ENCODE peak calls at places on chromosomes 2 and 18, in seven cellular contexts. N is AG09309, L is foreskin fibroblast, H is H1, O is GM12865, I is PC-9, J is cardiac fibroblast. Z is an unnamed sample.

GRCh38 chr2:226756131-226756530 is 43.5 kb downstream of the IRS1 start:
- DNase-seq in J (peak), N (no peak), I (peak), L (peak), H (no peak), O (no peak), Z (no peak)

GRCh38 chr2:75065402-75066008 is 107.1 kb downstream of the POLE4 start:
- DNase-seq in O (peak), N (no peak), L (no peak), J (peak), H (no peak), I (no peak), Z (no peak)

GRCh38 chr2:111116843-111117665 is 3.7 kb upstream of the BCL2L11 start:
- DNase-seq in N (peak), L (peak), O (peak), H (peak), I (no peak), J (peak), Z (peak)

GRCh38 chr18:54672846-54673475 is 81.9 kb downstream of the DYNAP start:
- DNase-seq in H (no peak), O (no peak), L (peak), I (peak), N (no peak), J (peak), Z (no peak)

GRCh38 chr2:119222863-119223520 is 642 bp upstream of the STEAP3 start:
- DNase-seq in N (no peak), I (no peak), L (no peak), J (no peak), H (no peak), O (no peak), Z (no peak)

GRCh38 chr2:224042191-224042696 is 3.2 kb upstream of the SERPINE2 start:
- DNase-seq in L (no peak), N (no peak), O (no peak), J (peak), I (no peak), H (no peak), Z (no peak)

GRCh38 chr2:199379251-199379650 is 78.5 kb downstream of the SATB2 start:
- DNase-seq in J (peak), H (no peak), L (peak), O (no peak), N (no peak), I (no peak), Z (no peak)

GRCh38 chr2:181536730-181537129 is 79.5 kb downstream of the ITGA4 start:
- DNase-seq in H (no peak), L (no peak), N (no peak), O (no peak), I (no peak), J (no peak), Z (no peak)

GRCh38 chr2:233460726-233461431 is 105.7 kb downstream of the USP40 start:
- DNase-seq in J (no peak), L (no peak), N (no peak), I (peak), O (no peak), H (no peak), Z (no peak)

GRCh38 chr2:11588228-11589110 is 54.6 kb downstream of the GREB1 start:
- DNase-seq in H (no peak), O (no peak), I (no peak), N (no peak), J (no peak), L (no peak), Z (no peak)

GRCh38 chr2:28639092-28639691 is 112.4 kb upstream of the PPP1CB start:
- DNase-seq in N (no peak), O (no peak), L (no peak), J (no peak), I (no peak), H (no peak), Z (no peak)

GRCh38 chr2:54404270-54404669 is 51.9 kb upstream of the SPTBN1 start:
- DNase-seq in I (no peak), J (peak), O (no peak), L (peak), N (peak), H (no peak), Z (no peak)

GRCh38 chr2:54403512-54404238 is 52.5 kb upstream of the SPTBN1 start:
- DNase-seq in N (no peak), I (no peak), O (no peak), J (no peak), L (no peak), H (no peak), Z (no peak)

GRCh38 chr2:54402350-54402749 is 53.8 kb upstream of the SPTBN1 start:
- DNase-seq in N (no peak), J (peak), O (no peak), I (no peak), H (no peak), L (peak), Z (no peak)

GRCh38 chr2:54406031-54406430 is 50.1 kb upstream of the SPTBN1 start:
- DNase-seq in N (no peak), O (no peak), J (no peak), L (no peak), H (no peak), I (no peak), Z (no peak)

DNA sequence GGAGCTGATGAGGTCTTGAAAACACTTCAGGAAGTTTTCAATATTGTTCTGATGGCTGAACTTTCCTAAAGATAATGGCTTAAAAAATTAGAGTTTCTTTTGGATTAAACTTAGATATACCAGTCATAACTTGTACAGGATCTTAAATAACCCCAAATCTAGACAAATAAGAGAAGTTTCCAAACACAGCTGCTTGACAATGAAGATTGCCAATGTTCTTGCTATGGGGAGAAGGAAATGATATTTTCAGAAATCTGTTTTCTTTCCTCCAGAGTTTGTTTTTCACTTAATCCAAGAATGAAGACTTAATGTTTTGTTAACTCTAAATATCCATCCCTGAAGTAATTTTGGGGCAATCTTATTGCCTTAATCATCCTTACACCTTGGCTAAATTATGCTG is 54.5 kb upstream of the SPTBN1 start:
- DNase-seq in J (no peak), I (no peak), H (no peak), N (no peak), O (no peak), L (no peak), Z (no peak)
- TF ChIP-seq CTCF in J (no peak), I (no peak), H (no peak), N (no peak), O (no peak), L (no peak), Z (no peak)

GRCh38 chr2:27175330-27175729 is 26.5 kb downstream of the TCF23 start:
- DNase-seq in J (no peak), N (no peak), H (no peak), I (no peak), O (no peak), L (no peak), Z (no peak)

GRCh38 chr2:27174638-27175037 is 25.8 kb downstream of the TCF23 start:
- DNase-seq in O (peak), L (no peak), N (no peak), I (no peak), H (no peak), J (no peak), Z (no peak)

GRCh38 chr2:27170569-27171337 is 21.9 kb downstream of the TCF23 start:
- DNase-seq in J (no peak), H (no peak), L (no peak), I (no peak), N (no peak), O (no peak), Z (no peak)

GRCh38 chr2:27171351-27171848 is 22.6 kb downstream of the TCF23 start:
- DNase-seq in J (no peak), O (no peak), I (no peak), L (no peak), N (no peak), H (no peak), Z (no peak)
- TF ChIP-seq CTCF in J (no peak), O (no peak), I (no peak), L (no peak), N (no peak), H (no peak), Z (no peak)

GRCh38 chr18:35389095-35389618 is 12.0 kb upstream of the ZNF396 start:
- DNase-seq in H (no peak), I (no peak), N (peak), O (no peak), L (peak), J (peak), Z (no peak)

GRCh38 chr18:35390956-35391695 is 14.0 kb upstream of the ZNF396 start:
- DNase-seq in J (no peak), I (no peak), L (no peak), N (no peak), O (no peak), H (no peak), Z (no peak)

GRCh38 chr18:35387367-35387685 is 10.2 kb upstream of the ZNF396 start:
- DNase-seq in O (no peak), H (no peak), J (peak), L (peak), N (no peak), I (no peak), Z (no peak)

GRCh38 chr18:35383136-35383535 is 6.0 kb upstream of the ZNF396 start:
- DNase-seq in I (no peak), L (no peak), J (no peak), H (no peak), O (no peak), N (no peak), Z (no peak)

GRCh38 chr18:35386600-35387366 is 9.6 kb upstream of the ZNF396 start:
- DNase-seq in I (peak), N (peak), J (peak), H (peak), L (peak), O (peak), Z (peak)
- TF ChIP-seq CTCF in I (peak), N (peak), J (peak), H (peak), L (peak), O (peak), Z (peak)

DNA sequence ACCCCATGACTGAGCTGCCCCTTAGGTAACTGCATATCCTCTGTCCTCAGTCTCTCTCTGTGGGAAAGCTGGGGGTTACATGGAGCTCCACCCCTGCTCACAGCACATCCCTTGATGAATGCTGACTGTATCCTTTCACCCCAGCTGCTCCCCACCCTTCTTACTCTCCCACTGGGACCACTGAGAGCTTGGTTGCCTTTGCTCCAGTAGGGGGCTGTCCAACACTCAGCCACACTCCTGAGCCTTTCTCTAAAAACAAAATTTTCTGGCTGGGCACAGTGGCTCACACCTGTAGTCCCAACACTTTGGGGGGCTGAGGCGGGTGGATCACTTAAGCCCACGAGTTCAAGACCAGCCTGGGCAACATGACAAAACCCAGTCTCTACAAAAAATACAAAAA is 89.2 kb upstream of the MSH2 start:
- DNase-seq in I (no peak), H (no peak), N (no peak), O (no peak), L (no peak), J (no peak), Z (no peak)
- TF ChIP-seq CTCF in I (no peak), H (peak), N (no peak), O (no peak), L (no peak), J (no peak), Z (peak)

DNA sequence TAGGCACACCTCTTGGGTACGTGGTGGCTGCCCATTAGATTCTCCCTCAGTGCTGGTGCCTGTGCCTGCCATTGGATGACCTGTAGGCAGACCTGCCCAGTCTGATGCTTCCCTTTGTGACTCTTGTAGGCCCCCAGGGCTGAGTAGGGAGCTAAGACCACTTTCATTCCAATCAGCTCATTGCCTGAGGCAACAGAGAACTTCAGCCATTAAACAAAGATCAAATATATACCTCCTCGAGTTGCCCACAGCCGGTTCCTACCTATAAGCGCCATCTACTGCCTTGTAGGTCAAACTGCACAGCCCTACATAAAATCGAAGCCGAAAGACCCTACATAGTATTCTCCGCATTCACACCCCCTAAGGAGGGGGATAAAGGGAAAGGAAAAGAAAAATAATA is 184.6 kb downstream of the ETAA1 start:
- DNase-seq in N (no peak), J (no peak), H (no peak), O (peak), I (no peak), L (no peak), Z (no peak)
- TF ChIP-seq CTCF in N (no peak), J (peak), H (peak), O (peak), I (peak), L (peak), Z (peak)

DNA sequence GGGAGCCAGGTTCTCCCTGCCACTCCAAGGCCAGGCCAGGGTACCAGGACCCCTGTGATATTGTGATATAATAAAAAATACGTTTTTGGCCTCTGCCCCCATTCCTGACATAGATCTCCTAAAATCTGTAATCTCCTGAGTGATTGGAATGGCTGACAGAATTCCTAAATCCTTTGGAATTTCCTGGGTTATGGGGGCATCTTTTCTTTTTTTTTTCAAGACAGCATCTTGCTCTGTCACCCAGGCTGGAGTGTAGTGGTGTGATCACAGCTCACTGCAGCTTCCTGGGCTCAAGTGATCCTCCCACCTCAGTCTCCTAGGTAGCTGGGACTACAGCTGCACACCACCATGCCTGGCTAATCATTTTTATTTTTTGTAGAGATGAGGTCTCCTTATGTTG is 26.2 kb upstream of the TUBB6 start:
- DNase-seq in J (peak), I (no peak), H (no peak), L (no peak), O (no peak), N (no peak), Z (no peak)
- TF ChIP-seq CTCF in J (no peak), I (no peak), H (no peak), L (no peak), O (no peak), N (no peak), Z (no peak)

GRCh38 chr2:27431395-27431794 is 3.0 kb downstream of the NRBP1 start:
- DNase-seq in I (no peak), N (no peak), L (peak), H (no peak), J (peak), O (no peak), Z (no peak)

GRCh38 chr2:27428978-27429541 is 629 bp downstream of the NRBP1 start:
- DNase-seq in J (peak), I (peak), H (no peak), N (no peak), O (peak), L (peak), Z (peak)

GRCh38 chr2:27422958-27423357 is 5.5 kb upstream of the NRBP1 start:
- DNase-seq in O (no peak), L (no peak), I (no peak), J (no peak), H (no peak), N (no peak), Z (no peak)

GRCh38 chr2:27427863-27428212 is 593 bp upstream of the NRBP1 start:
- DNase-seq in L (no peak), O (no peak), N (no peak), J (no peak), H (no peak), I (no peak), Z (no peak)

DNA sequence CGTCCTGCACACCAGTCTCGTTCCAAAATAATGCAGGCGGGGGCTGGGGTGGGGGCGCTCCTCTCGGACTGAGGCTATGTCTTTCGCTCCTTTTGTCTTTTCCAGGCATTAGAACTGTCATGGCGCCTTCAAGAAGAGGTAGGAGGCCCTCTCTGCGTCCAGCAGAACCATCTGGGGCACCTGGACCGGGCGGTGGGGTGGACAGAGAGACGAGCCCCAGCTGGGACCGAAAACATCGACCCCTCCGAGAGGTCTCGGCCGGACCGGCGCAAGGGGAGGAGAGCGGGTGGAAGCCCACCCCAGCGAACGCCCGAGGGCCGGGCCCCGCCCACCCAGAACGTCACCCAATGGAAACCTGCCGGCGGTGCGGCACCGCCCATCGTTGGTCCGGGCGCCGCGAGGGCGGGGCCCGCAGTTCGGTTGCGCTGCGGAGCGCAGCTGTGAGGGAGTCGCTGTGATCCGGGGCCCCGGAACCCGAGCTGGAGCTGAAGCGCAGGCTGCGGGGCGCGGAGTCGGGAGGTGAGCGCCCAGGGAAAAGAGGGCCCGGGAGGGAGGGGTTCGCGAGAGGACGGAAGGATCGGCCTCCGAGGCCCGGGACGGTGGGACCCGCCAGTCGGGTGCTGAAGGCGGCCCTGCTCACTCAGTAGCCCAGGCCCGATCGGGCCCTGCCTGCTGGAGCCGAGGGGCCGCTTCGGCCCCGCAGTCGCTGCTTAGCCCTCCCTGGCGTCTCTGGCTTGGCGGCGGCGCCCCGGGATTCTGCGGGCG is at the start of gene NRBP1:
- DNase-seq in J (peak), L (peak), N (peak), H (peak), I (peak), O (peak), Z (peak)
- TF ChIP-seq CTCF in J (no peak), L (no peak), N (peak), H (no peak), I (no peak), O (no peak), Z (peak)

GRCh38 chr2:136715146-136715545 is 50.2 kb upstream of the THSD7B start:
- DNase-seq in O (no peak), H (no peak), N (no peak), J (no peak), I (no peak), L (no peak), Z (no peak)

GRCh38 chr2:136718273-136718672 is 47.1 kb upstream of the THSD7B start:
- DNase-seq in J (no peak), N (no peak), I (no peak), L (no peak), H (no peak), O (no peak), Z (no peak)

GRCh38 chr2:136713739-136714138 is 51.6 kb upstream of the THSD7B start:
- DNase-seq in J (no peak), I (no peak), O (no peak), L (no peak), N (no peak), H (no peak), Z (no peak)

GRCh38 chr2:136714452-136714951 is 50.8 kb upstream of the THSD7B start:
- DNase-seq in N (no peak), I (no peak), O (no peak), H (no peak), L (no peak), J (no peak), Z (no peak)
- TF ChIP-seq CTCF in N (no peak), I (no peak), O (no peak), H (no peak), L (no peak), J (no peak), Z (no peak)

DNA sequence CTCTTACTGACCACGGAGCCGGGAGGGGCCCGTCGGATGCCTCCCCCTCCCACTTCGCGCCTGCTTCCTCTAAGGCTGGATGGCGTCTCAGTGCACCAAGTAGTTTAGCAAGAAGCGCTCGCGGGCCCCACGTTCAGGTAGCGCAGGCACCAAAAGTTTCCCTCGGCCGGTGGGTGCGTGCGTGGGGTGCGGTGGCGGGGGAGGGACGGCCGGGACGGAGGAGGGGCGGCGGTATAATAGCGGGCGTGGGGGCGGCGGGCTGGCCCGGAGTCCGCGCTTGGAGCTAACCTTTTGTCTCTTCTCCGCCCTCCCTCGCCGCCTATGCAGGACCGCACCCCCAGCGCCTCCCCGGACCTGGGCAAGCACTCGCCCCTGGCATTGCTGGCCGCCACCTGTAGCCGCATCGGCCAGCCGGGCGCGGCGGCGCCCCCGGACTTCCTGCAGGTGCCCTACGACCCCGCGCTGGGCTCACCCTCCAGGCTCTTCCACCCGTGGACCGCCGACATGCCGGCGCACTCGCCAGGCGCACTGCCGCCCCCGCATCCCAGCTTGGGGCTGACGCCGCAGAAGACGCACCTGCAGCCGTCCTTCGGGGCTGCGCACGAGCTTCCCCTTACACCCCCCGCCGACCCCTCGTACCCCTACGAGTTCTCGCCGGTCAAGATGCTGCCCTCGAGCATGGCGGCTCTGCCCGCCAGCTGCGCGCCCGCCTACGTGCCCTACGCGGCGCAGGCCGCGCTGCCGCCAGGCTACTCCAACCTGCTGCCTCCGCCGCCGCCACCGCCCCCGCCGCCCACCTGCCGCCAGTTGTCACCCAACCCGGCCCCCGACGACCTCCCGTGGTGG is 1.0 kb downstream of the SP5 start:
- DNase-seq in L (no peak), O (no peak), H (no peak), N (no peak), I (no peak), J (no peak), Z (peak)
- TF ChIP-seq CTCF in L (no peak), O (no peak), H (no peak), N (no peak), I (no peak), J (no peak), Z (no peak)

GRCh38 chr18:33404244-33404873 is 36.2 kb downstream of the CCDC178 start:
- DNase-seq in I (no peak), L (no peak), O (no peak), J (peak), H (no peak), N (no peak), Z (peak)
- TF ChIP-seq CTCF in I (peak), L (no peak), O (no peak), J (peak), H (no peak), N (no peak), Z (peak)